ENCODE peak calls at places on chromosomes 6 and 20, in eight cellular contexts. One of them, this sample, is unnamed.

GRCh38 chr6:99613398-99613704 is 6.7 kb downstream of the PRDM13 start:
- DNase-seq in cardiac septum: no peak
- DNase-seq in activated CD8-positive, alpha-beta memory T cell treated with anti-CD3 and anti-CD28 coated beads, Interleukin-2, amount 50 U/mL, for 4 hours: peak
- DNase-seq in glutamatergic neuron: peak
- DNase-seq in CD8-positive, alpha-beta memory T cell: no peak
- DNase-seq in hypothalamus: no peak
- DNase-seq in neural progenitor cell: peak
- DNase-seq in HCEC 1CT: no peak
- DNase-seq in this sample: peak

GRCh38 chr20:45469336-45470261 is at the start of gene WFDC2:
- DNase-seq in CD8-positive, alpha-beta memory T cell: no peak
- DNase-seq in glutamatergic neuron: peak
- DNase-seq in HCEC 1CT: no peak
- DNase-seq in neural progenitor cell: peak
- DNase-seq in hypothalamus: no peak
- DNase-seq in activated CD8-positive, alpha-beta memory T cell treated with anti-CD3 and anti-CD28 coated beads, Interleukin-2, amount 50 U/mL, for 4 hours: no peak
- DNase-seq in cardiac septum: no peak
- DNase-seq in this sample: no peak

GRCh38 chr6:99802396-99803031 is 191.5 kb downstream of the MCHR2 start:
- DNase-seq in hypothalamus: no peak
- DNase-seq in cardiac septum: no peak
- DNase-seq in CD8-positive, alpha-beta memory T cell: no peak
- DNase-seq in glutamatergic neuron: no peak
- DNase-seq in neural progenitor cell: peak
- DNase-seq in HCEC 1CT: no peak
- DNase-seq in activated CD8-positive, alpha-beta memory T cell treated with anti-CD3 and anti-CD28 coated beads, Interleukin-2, amount 50 U/mL, for 4 hours: no peak
- DNase-seq in this sample: no peak

GRCh38 chr6:137550527-137550926 is 56.3 kb upstream of the OLIG3 start:
- DNase-seq in hypothalamus: no peak
- DNase-seq in cardiac septum: no peak
- DNase-seq in CD8-positive, alpha-beta memory T cell: no peak
- DNase-seq in glutamatergic neuron: peak
- DNase-seq in neural progenitor cell: peak
- DNase-seq in HCEC 1CT: no peak
- DNase-seq in activated CD8-positive, alpha-beta memory T cell treated with anti-CD3 and anti-CD28 coated beads, Interleukin-2, amount 50 U/mL, for 4 hours: no peak
- DNase-seq in this sample: no peak

GRCh38 chr20:1555952-1556351 is 1.6 kb downstream of the SIRPD start:
- DNase-seq in neural progenitor cell: no peak
- DNase-seq in HCEC 1CT: no peak
- DNase-seq in glutamatergic neuron: no peak
- DNase-seq in CD8-positive, alpha-beta memory T cell: peak
- DNase-seq in activated CD8-positive, alpha-beta memory T cell treated with anti-CD3 and anti-CD28 coated beads, Interleukin-2, amount 50 U/mL, for 4 hours: no peak
- DNase-seq in cardiac septum: no peak
- DNase-seq in hypothalamus: no peak
- DNase-seq in this sample: no peak

GRCh38 chr20:46022411-46023147 is 6.4 kb upstream of the SLC12A5 start:
- DNase-seq in neural progenitor cell: peak
- DNase-seq in CD8-positive, alpha-beta memory T cell: peak
- DNase-seq in HCEC 1CT: no peak
- DNase-seq in glutamatergic neuron: peak
- DNase-seq in cardiac septum: peak
- DNase-seq in activated CD8-positive, alpha-beta memory T cell treated with anti-CD3 and anti-CD28 coated beads, Interleukin-2, amount 50 U/mL, for 4 hours: peak
- DNase-seq in hypothalamus: peak
- DNase-seq in this sample: peak

GRCh38 chr6:150409576-150410066 is 40.8 kb downstream of the IYD start:
- DNase-seq in cardiac septum: no peak
- DNase-seq in CD8-positive, alpha-beta memory T cell: no peak
- DNase-seq in HCEC 1CT: no peak
- DNase-seq in glutamatergic neuron: no peak
- DNase-seq in activated CD8-positive, alpha-beta memory T cell treated with anti-CD3 and anti-CD28 coated beads, Interleukin-2, amount 50 U/mL, for 4 hours: no peak
- DNase-seq in neural progenitor cell: no peak
- DNase-seq in hypothalamus: no peak
- DNase-seq in this sample: no peak

GRCh38 chr6:14804444-14805210 is 441.2 kb upstream of the JARID2 start:
- DNase-seq in neural progenitor cell: no peak
- DNase-seq in CD8-positive, alpha-beta memory T cell: no peak
- DNase-seq in cardiac septum: peak
- DNase-seq in HCEC 1CT: no peak
- DNase-seq in hypothalamus: peak
- DNase-seq in glutamatergic neuron: no peak
- DNase-seq in activated CD8-positive, alpha-beta memory T cell treated with anti-CD3 and anti-CD28 coated beads, Interleukin-2, amount 50 U/mL, for 4 hours: no peak
- DNase-seq in this sample: no peak

GRCh38 chr6:161446296-161446925 is 172.6 kb upstream of the AGPAT4 start:
- DNase-seq in CD8-positive, alpha-beta memory T cell: no peak
- DNase-seq in neural progenitor cell: no peak
- DNase-seq in HCEC 1CT: no peak
- DNase-seq in glutamatergic neuron: no peak
- DNase-seq in cardiac septum: no peak
- DNase-seq in hypothalamus: no peak
- DNase-seq in activated CD8-positive, alpha-beta memory T cell treated with anti-CD3 and anti-CD28 coated beads, Interleukin-2, amount 50 U/mL, for 4 hours: no peak
- DNase-seq in this sample: no peak

GRCh38 chr20:38242848-38243449 is 17.6 kb downstream of the KIAA1755 start:
- DNase-seq in cardiac septum: peak
- DNase-seq in hypothalamus: no peak
- DNase-seq in neural progenitor cell: peak
- DNase-seq in HCEC 1CT: no peak
- DNase-seq in activated CD8-positive, alpha-beta memory T cell treated with anti-CD3 and anti-CD28 coated beads, Interleukin-2, amount 50 U/mL, for 4 hours: no peak
- DNase-seq in CD8-positive, alpha-beta memory T cell: no peak
- DNase-seq in glutamatergic neuron: no peak
- DNase-seq in this sample: no peak

GRCh38 chr20:59007758-59008511 is 881 bp upstream of the CTSZ start:
- DNase-seq in CD8-positive, alpha-beta memory T cell: no peak
- DNase-seq in activated CD8-positive, alpha-beta memory T cell treated with anti-CD3 and anti-CD28 coated beads, Interleukin-2, amount 50 U/mL, for 4 hours: no peak
- DNase-seq in HCEC 1CT: no peak
- DNase-seq in cardiac septum: no peak
- DNase-seq in neural progenitor cell: no peak
- DNase-seq in hypothalamus: no peak
- DNase-seq in glutamatergic neuron: peak
- DNase-seq in this sample: peak

GRCh38 chr6:85417336-85417735 is 32.5 kb upstream of the NT5E start:
- DNase-seq in neural progenitor cell: no peak
- DNase-seq in CD8-positive, alpha-beta memory T cell: no peak
- DNase-seq in cardiac septum: no peak
- DNase-seq in activated CD8-positive, alpha-beta memory T cell treated with anti-CD3 and anti-CD28 coated beads, Interleukin-2, amount 50 U/mL, for 4 hours: no peak
- DNase-seq in HCEC 1CT: peak
- DNase-seq in hypothalamus: no peak
- DNase-seq in glutamatergic neuron: no peak
- DNase-seq in this sample: no peak

GRCh38 chr6:101666256-101666655 is 272.7 kb downstream of the GRIK2 start:
- DNase-seq in hypothalamus: no peak
- DNase-seq in HCEC 1CT: peak
- DNase-seq in cardiac septum: no peak
- DNase-seq in activated CD8-positive, alpha-beta memory T cell treated with anti-CD3 and anti-CD28 coated beads, Interleukin-2, amount 50 U/mL, for 4 hours: no peak
- DNase-seq in glutamatergic neuron: no peak
- DNase-seq in CD8-positive, alpha-beta memory T cell: no peak
- DNase-seq in neural progenitor cell: peak
- DNase-seq in this sample: no peak

GRCh38 chr6:109252261-109253041 is 129.8 kb downstream of the CD164 start:
- DNase-seq in activated CD8-positive, alpha-beta memory T cell treated with anti-CD3 and anti-CD28 coated beads, Interleukin-2, amount 50 U/mL, for 4 hours: no peak
- DNase-seq in neural progenitor cell: no peak
- DNase-seq in glutamatergic neuron: no peak
- DNase-seq in cardiac septum: no peak
- DNase-seq in CD8-positive, alpha-beta memory T cell: no peak
- DNase-seq in hypothalamus: no peak
- DNase-seq in HCEC 1CT: no peak
- DNase-seq in this sample: no peak

GRCh38 chr6:144007779-144008500 is at the start of gene PLAGL1:
- DNase-seq in CD8-positive, alpha-beta memory T cell: peak
- DNase-seq in cardiac septum: peak
- DNase-seq in glutamatergic neuron: peak
- DNase-seq in activated CD8-positive, alpha-beta memory T cell treated with anti-CD3 and anti-CD28 coated beads, Interleukin-2, amount 50 U/mL, for 4 hours: peak
- DNase-seq in neural progenitor cell: peak
- DNase-seq in HCEC 1CT: peak
- DNase-seq in hypothalamus: peak
- DNase-seq in this sample: peak

GRCh38 chr6:148599967-148600426 is 146.8 kb upstream of the UST start:
- DNase-seq in glutamatergic neuron: no peak
- DNase-seq in CD8-positive, alpha-beta memory T cell: no peak
- DNase-seq in hypothalamus: no peak
- DNase-seq in HCEC 1CT: no peak
- DNase-seq in neural progenitor cell: peak
- DNase-seq in activated CD8-positive, alpha-beta memory T cell treated with anti-CD3 and anti-CD28 coated beads, Interleukin-2, amount 50 U/mL, for 4 hours: no peak
- DNase-seq in cardiac septum: no peak
- DNase-seq in this sample: no peak

GRCh38 chr20:14664101-14664500 is 326.7 kb upstream of the FLRT3 start:
- DNase-seq in glutamatergic neuron: no peak
- DNase-seq in CD8-positive, alpha-beta memory T cell: no peak
- DNase-seq in HCEC 1CT: no peak
- DNase-seq in cardiac septum: no peak
- DNase-seq in neural progenitor cell: no peak
- DNase-seq in hypothalamus: no peak
- DNase-seq in activated CD8-positive, alpha-beta memory T cell treated with anti-CD3 and anti-CD28 coated beads, Interleukin-2, amount 50 U/mL, for 4 hours: no peak
- DNase-seq in this sample: no peak

GRCh38 chr20:19566226-19566960 is 191.7 kb upstream of the RIN2 start:
- DNase-seq in glutamatergic neuron: no peak
- DNase-seq in CD8-positive, alpha-beta memory T cell: no peak
- DNase-seq in activated CD8-positive, alpha-beta memory T cell treated with anti-CD3 and anti-CD28 coated beads, Interleukin-2, amount 50 U/mL, for 4 hours: no peak
- DNase-seq in HCEC 1CT: peak
- DNase-seq in cardiac septum: no peak
- DNase-seq in hypothalamus: no peak
- DNase-seq in neural progenitor cell: no peak
- DNase-seq in this sample: no peak

GRCh38 chr6:72216222-72217106 is 330.1 kb downstream of the RIMS1 start:
- DNase-seq in CD8-positive, alpha-beta memory T cell: no peak
- DNase-seq in glutamatergic neuron: no peak
- DNase-seq in cardiac septum: no peak
- DNase-seq in neural progenitor cell: no peak
- DNase-seq in HCEC 1CT: no peak
- DNase-seq in activated CD8-positive, alpha-beta memory T cell treated with anti-CD3 and anti-CD28 coated beads, Interleukin-2, amount 50 U/mL, for 4 hours: no peak
- DNase-seq in hypothalamus: no peak
- DNase-seq in this sample: no peak

GRCh38 chr20:48621256-48622078 is 206.3 kb downstream of the PREX1 start:
- DNase-seq in cardiac septum: no peak
- DNase-seq in glutamatergic neuron: no peak
- DNase-seq in neural progenitor cell: no peak
- DNase-seq in HCEC 1CT: peak
- DNase-seq in activated CD8-positive, alpha-beta memory T cell treated with anti-CD3 and anti-CD28 coated beads, Interleukin-2, amount 50 U/mL, for 4 hours: no peak
- DNase-seq in CD8-positive, alpha-beta memory T cell: no peak
- DNase-seq in hypothalamus: no peak
- DNase-seq in this sample: no peak

GRCh38 chr6:35782424-35782823 is 1.6 kb downstream of the CLPSL1 start:
- DNase-seq in activated CD8-positive, alpha-beta memory T cell treated with anti-CD3 and anti-CD28 coated beads, Interleukin-2, amount 50 U/mL, for 4 hours: no peak
- DNase-seq in HCEC 1CT: no peak
- DNase-seq in glutamatergic neuron: no peak
- DNase-seq in cardiac septum: no peak
- DNase-seq in neural progenitor cell: no peak
- DNase-seq in CD8-positive, alpha-beta memory T cell: no peak
- DNase-seq in hypothalamus: no peak
- DNase-seq in this sample: no peak

GRCh38 chr20:1440024-1440423 is 26.6 kb downstream of the NSFL1C start:
- DNase-seq in HCEC 1CT: peak
- DNase-seq in glutamatergic neuron: no peak
- DNase-seq in CD8-positive, alpha-beta memory T cell: no peak
- DNase-seq in hypothalamus: no peak
- DNase-seq in neural progenitor cell: peak
- DNase-seq in cardiac septum: no peak
- DNase-seq in activated CD8-positive, alpha-beta memory T cell treated with anti-CD3 and anti-CD28 coated beads, Interleukin-2, amount 50 U/mL, for 4 hours: no peak
- DNase-seq in this sample: no peak

This sample was measured in GM12891.